ENCODE peak calls at places on chromosomes 5 and 9, in eight cellular contexts. Y is AG10803, D is neural progenitor cell, V is Panc1, S is fibroblast of pulmonary artery, R is pancreas, Z is tibial artery, W is upper lobe of left lung. L is an unnamed sample.

GRCh38 chr9:121721770-121722169 is 70.3 kb downstream of the DAB2IP start:
- DNase-seq in Y (peak), D (peak), V (no peak), S (no peak), R (no peak), Z (no peak), W (no peak), L (no peak)

GRCh38 chr9:69951411-69951810 is 92.2 kb upstream of the MAMDC2 start:
- DNase-seq in Y (peak), D (no peak), V (no peak), S (peak), R (no peak), Z (no peak), W (no peak), L (no peak)

GRCh38 chr5:20241351-20241750 is 253.4 kb upstream of the CDH18 start:
- DNase-seq in Y (no peak), D (no peak), V (no peak), S (no peak), R (no peak), Z (no peak), W (no peak), L (no peak)

GRCh38 chr5:119055267-119055666 is 15.6 kb upstream of the DMXL1 start:
- DNase-seq in Y (peak), D (no peak), V (no peak), S (peak), R (no peak), Z (no peak), W (no peak), L (no peak)

GRCh38 chr5:174919351-174919750 is 195.0 kb downstream of the MSX2 start:
- DNase-seq in Y (peak), D (no peak), V (no peak), S (no peak), R (no peak), Z (no peak), W (no peak), L (no peak)

GRCh38 chr9:91426123-91426745 is 2.6 kb upstream of the NFIL3 start:
- DNase-seq in Y (peak), D (peak), V (no peak), S (peak), R (no peak), Z (no peak), W (no peak), L (no peak)

GRCh38 chr9:92725266-92725545 is 39.4 kb downstream of the BICD2 start:
- DNase-seq in Y (no peak), D (no peak), V (no peak), S (no peak), R (no peak), Z (no peak), W (no peak), L (no peak)

GRCh38 chr9:14533867-14534650 is 159.2 kb downstream of the ZDHHC21 start:
- DNase-seq in Y (no peak), D (no peak), V (no peak), S (no peak), R (no peak), Z (no peak), W (no peak), L (no peak)

GRCh38 chr9:115035872-115036612 is 81.9 kb downstream of the TNC start:
- DNase-seq in Y (peak), D (no peak), V (no peak), S (peak), R (no peak), Z (no peak), W (no peak), L (no peak)

GRCh38 chr5:172501708-172502379 is 47.5 kb upstream of the SH3PXD2B start:
- DNase-seq in Y (no peak), D (no peak), V (no peak), S (no peak), R (peak), Z (no peak), W (no peak), L (no peak)

GRCh38 chr9:13576101-13576500 is 296.6 kb upstream of the MPDZ start:
- DNase-seq in Y (no peak), D (no peak), V (no peak), S (peak), R (no peak), Z (no peak), W (no peak), L (no peak)

GRCh38 chr5:38187532-38187931 is 70.8 kb upstream of the EGFLAM start:
- DNase-seq in Y (no peak), D (no peak), V (no peak), S (no peak), R (no peak), Z (no peak), W (no peak), L (no peak)

GRCh38 chr9:133945977-133946753 is 46.0 kb downstream of the VAV2 start:
- DNase-seq in Y (no peak), D (no peak), V (no peak), S (no peak), R (peak), Z (no peak), W (no peak), L (no peak)

GRCh38 chr9:121472361-121472910 is 27.2 kb downstream of the GGTA1 start:
- DNase-seq in Y (no peak), D (no peak), V (no peak), S (no peak), R (no peak), Z (no peak), W (no peak), L (no peak)

GRCh38 chr5:153782589-153783238 is 256.0 kb downstream of the FAM114A2 start:
- DNase-seq in Y (peak), D (peak), V (no peak), S (peak), R (no peak), Z (no peak), W (no peak), L (peak)

GRCh38 chr9:93183663-93184438 is at the start of gene WNK2:
- DNase-seq in Y (no peak), D (peak), V (no peak), S (no peak), R (peak), Z (no peak), W (no peak), L (no peak)

GRCh38 chr9:114372971-114373591 is 14.7 kb downstream of the AKNA start:
- DNase-seq in Y (no peak), D (no peak), V (no peak), S (no peak), R (peak), Z (peak), W (peak), L (no peak)

GRCh38 chr9:112000743-112001142 is 104.1 kb downstream of the UGCG start:
- DNase-seq in Y (no peak), D (no peak), V (no peak), S (peak), R (no peak), Z (no peak), W (no peak), L (no peak)
- TF ChIP-seq CTCF in Y (no peak), D (peak), V (no peak), S (no peak), R (no peak), Z (no peak), W (no peak), L (peak)

DNA sequence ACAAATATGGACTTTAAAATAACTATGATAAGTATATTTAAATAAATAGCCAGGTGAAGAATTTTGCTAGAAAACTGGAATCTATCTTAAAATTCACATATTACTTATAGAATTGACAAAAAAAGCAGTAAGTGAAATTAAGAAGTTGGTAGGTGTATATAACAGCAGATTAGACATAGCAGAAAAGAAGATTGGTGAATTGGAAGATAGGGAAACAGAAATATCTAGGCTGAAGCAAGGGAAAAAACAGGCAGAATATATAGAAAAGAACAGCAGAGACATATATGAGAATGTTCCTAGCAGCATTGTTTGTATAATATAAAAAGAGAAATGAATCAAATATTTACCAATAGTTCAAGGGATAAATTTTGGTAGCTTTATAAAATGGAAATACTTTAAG is 294.9 kb downstream of the TMEM232 start:
- DNase-seq in Y (no peak), D (no peak), V (no peak), S (no peak), R (no peak), Z (no peak), W (no peak), L (no peak)
- H3K4me3 ChIP-seq in Y (no peak), D (no peak), V (no peak), S (no peak), R (no peak), Z (no peak), W (no peak), L (no peak)

GRCh38 chr5:147391781-147392180 is 118.1 kb downstream of the DPYSL3 start:
- DNase-seq in Y (peak), D (peak), V (peak), S (peak), R (no peak), Z (peak), W (no peak), L (peak)
- TF ChIP-seq CTCF in Y (peak), D (peak), V (peak), S (peak), R (peak), Z (peak), W (peak), L (peak)

GRCh38 chr5:139271201-139272027 is 22.1 kb upstream of the MATR3 start:
- DNase-seq in Y (peak), D (no peak), V (no peak), S (peak), R (no peak), Z (no peak), W (no peak), L (no peak)

GRCh38 chr5:139272471-139273321 is 20.8 kb upstream of the MATR3 start:
- DNase-seq in Y (peak), D (no peak), V (no peak), S (peak), R (no peak), Z (no peak), W (no peak), L (no peak)

GRCh38 chr5:139275536-139276297 is 17.8 kb upstream of the MATR3 start:
- DNase-seq in Y (no peak), D (peak), V (no peak), S (no peak), R (no peak), Z (no peak), W (no peak), L (no peak)

GRCh38 chr5:139273572-139274264 is 19.8 kb upstream of the MATR3 start:
- DNase-seq in Y (peak), D (peak), V (no peak), S (peak), R (peak), Z (peak), W (peak), L (no peak)

DNA sequence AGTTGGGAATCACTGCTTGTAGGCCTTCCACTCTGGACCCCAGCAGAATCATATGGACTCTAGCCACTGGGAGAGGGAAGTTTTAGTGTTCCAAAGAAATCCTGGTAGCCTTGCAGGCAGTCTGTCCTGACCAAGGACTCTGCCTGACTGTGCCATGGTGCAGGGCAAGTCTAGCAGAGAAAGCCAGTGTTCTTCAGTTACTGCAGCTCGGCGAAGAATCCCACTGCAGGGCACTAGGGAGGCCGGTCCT is 20.3 kb upstream of the MATR3 start:
- DNase-seq in Y (no peak), D (peak), V (no peak), S (no peak), R (peak), Z (no peak), W (no peak), L (no peak)
- H3K4me3 ChIP-seq in Y (peak), D (peak), V (peak), S (peak), R (peak), Z (peak), W (peak), L (peak)